ENCODE peak calls at places on chromosome 15, in seven cellular contexts. X is cardiac fibroblast; F is neural crest cell; H is NCI-H1092; Q is activated CD4-positive, alpha-beta T cell treated with anti-CD3 and anti-CD28 coated beads for 24 hours; C is nephron progenitor cell; J is anterior cingulate cortex. K is an unnamed sample.

GRCh38 chr15:78321041-78321570 is 19.0 kb upstream of the CRABP1 start:
- DNase-seq in H (no peak), C (no peak), F (no peak), Q (no peak), X (no peak), J (no peak), K (no peak)

GRCh38 chr15:74780983-74781672 is 752 bp upstream of the CSK start:
- DNase-seq in H (no peak), F (no peak), Q (no peak), X (peak), J (no peak), C (no peak), K (no peak)

GRCh38 chr15:85149460-85150129 is 167.9 kb downstream of the PDE8A start:
- DNase-seq in X (no peak), Q (no peak), J (no peak), F (no peak), H (no peak), C (no peak), K (no peak)

GRCh38 chr15:68888419-68888818 is 41.9 kb upstream of the SPESP1 start:
- DNase-seq in J (no peak), Q (no peak), C (no peak), F (no peak), H (no peak), X (no peak), K (no peak)

GRCh38 chr15:65204236-65204930 is 6.9 kb downstream of the CILP start:
- DNase-seq in X (no peak), H (no peak), F (no peak), J (no peak), Q (no peak), C (no peak), K (no peak)

GRCh38 chr15:77143191-77143590 is 72.3 kb upstream of the TSPAN3 start:
- DNase-seq in X (peak), F (no peak), C (no peak), Q (no peak), J (no peak), H (no peak), K (no peak)

GRCh38 chr15:31367021-31367729 is 40.5 kb downstream of the KLF13 start:
- DNase-seq in Q (no peak), X (no peak), H (no peak), J (no peak), F (no peak), C (no peak), K (no peak)

GRCh38 chr15:92958105-92958504 is 58.0 kb downstream of the CHD2 start:
- DNase-seq in Q (peak), F (no peak), H (no peak), C (no peak), X (peak), J (no peak), K (no peak)

GRCh38 chr15:91982401-91982800 is 128.9 kb downstream of the SLCO3A1 start:
- DNase-seq in Q (no peak), J (no peak), X (no peak), C (no peak), F (no peak), H (no peak), K (no peak)

GRCh38 chr15:57626713-57627440 is 35.2 kb downstream of the MYZAP start:
- DNase-seq in X (no peak), Q (no peak), C (no peak), J (no peak), F (no peak), H (no peak), K (no peak)

GRCh38 chr15:96768435-96768789 is 437.9 kb downstream of the NR2F2 start:
- DNase-seq in F (no peak), X (no peak), J (no peak), Q (no peak), H (no peak), C (no peak), K (no peak)

GRCh38 chr15:25240461-25241021 is 198.3 kb downstream of the UBE3A start:
- DNase-seq in F (no peak), H (no peak), Q (no peak), C (no peak), X (no peak), J (no peak), K (no peak)

GRCh38 chr15:83458396-83458795 is 11.3 kb downstream of the SH3GL3 start:
- DNase-seq in Q (no peak), H (no peak), J (no peak), F (no peak), X (no peak), C (no peak), K (no peak)

GRCh38 chr15:41476416-41477048 is 17.1 kb upstream of the ITPKA start:
- DNase-seq in J (no peak), H (no peak), C (no peak), Q (no peak), F (no peak), X (peak), K (no peak)

GRCh38 chr15:47331796-47332480 is 385.4 kb upstream of the SEMA6D start:
- DNase-seq in X (peak), C (no peak), H (peak), F (no peak), Q (no peak), J (no peak), K (no peak)

GRCh38 chr15:30670056-30670455 is 44.1 kb downstream of the ARHGAP11B start:
- DNase-seq in C (no peak), Q (no peak), F (no peak), H (no peak), X (peak), J (no peak), K (no peak)

GRCh38 chr15:66102563-66103292 is 150.8 kb downstream of the MEGF11 start:
- DNase-seq in J (no peak), F (no peak), C (no peak), H (no peak), Q (no peak), X (no peak), K (no peak)

GRCh38 chr15:37072181-37072580 is 28.2 kb downstream of the MEIS2 start:
- DNase-seq in J (no peak), C (no peak), F (no peak), Q (no peak), H (no peak), X (no peak), K (no peak)

GRCh38 chr15:93366387-93367100 is 277.5 kb upstream of the RGMA start:
- DNase-seq in X (no peak), C (no peak), F (no peak), Q (no peak), H (no peak), J (no peak), K (no peak)

GRCh38 chr15:24786347-24786746 is 110.8 kb downstream of the NPAP1 start:
- DNase-seq in Q (no peak), J (no peak), C (no peak), F (no peak), H (no peak), X (no peak), K (no peak)

GRCh38 chr15:68679961-68680371 is 101.2 kb downstream of the CORO2B start:
- DNase-seq in X (no peak), C (no peak), F (no peak), H (no peak), J (peak), Q (no peak), K (no peak)

GRCh38 chr15:59243622-59244021 is 37.0 kb downstream of the LDHAL6B start:
- DNase-seq in C (no peak), X (no peak), F (no peak), H (no peak), J (no peak), Q (no peak), K (no peak)

GRCh38 chr15:82641129-82641798 is 5.9 kb downstream of the CPEB1 start:
- DNase-seq in X (no peak), J (no peak), H (no peak), C (no peak), F (no peak), Q (no peak), K (no peak)

GRCh38 chr15:89554247-89554646 is 21.0 kb upstream of the TICRR start:
- DNase-seq in J (no peak), F (no peak), Q (no peak), X (no peak), H (no peak), C (no peak), K (no peak)

GRCh38 chr15:22811640-22812039 is 25.2 kb downstream of the NIPA1 start:
- DNase-seq in J (peak), C (peak), H (no peak), F (peak), X (peak), Q (no peak), K (no peak)

GRCh38 chr15:58244546-58244945 is 106.4 kb downstream of the AQP9 start:
- DNase-seq in X (no peak), J (no peak), H (no peak), C (no peak), F (no peak), Q (no peak), K (no peak)

GRCh38 chr15:68315035-68315434 is 37.5 kb downstream of the FEM1B start:
- DNase-seq in X (no peak), J (no peak), Q (no peak), C (no peak), F (no peak), H (no peak), K (no peak)

GRCh38 chr15:29821416-29822099 is 710 bp downstream of the TJP1 start:
- DNase-seq in F (peak), H (peak), J (peak), Q (no peak), X (peak), C (peak), K (peak)

GRCh38 chr15:67613708-67614107 is 71.2 kb downstream of the MAP2K5 start:
- DNase-seq in C (no peak), J (no peak), H (no peak), X (no peak), Q (no peak), F (no peak), K (no peak)

GRCh38 chr15:86611392-86612040 is 531.8 kb downstream of the AGBL1 start:
- DNase-seq in X (no peak), C (no peak), F (no peak), H (no peak), J (no peak), Q (no peak), K (no peak)

GRCh38 chr15:69834756-69835155 is 263.0 kb downstream of the TLE3 start:
- DNase-seq in F (no peak), C (no peak), Q (no peak), J (no peak), H (no peak), X (no peak), K (no peak)

GRCh38 chr15:63559753-63560152 is 37.4 kb upstream of the FBXL22 start:
- DNase-seq in X (no peak), F (no peak), H (no peak), J (no peak), C (no peak), Q (no peak), K (no peak)

GRCh38 chr15:64112904-64113303 is 17.1 kb downstream of the SNX1 start:
- DNase-seq in F (no peak), X (peak), H (no peak), J (no peak), C (no peak), Q (no peak), K (no peak)

GRCh38 chr15:39692464-39693327 is 89.9 kb downstream of the FSIP1 start:
- DNase-seq in Q (no peak), H (peak), X (no peak), F (peak), C (peak), J (peak), K (peak)

GRCh38 chr15:70863450-70864218 is 9.7 kb upstream of the LARP6 start:
- DNase-seq in Q (no peak), F (no peak), C (no peak), H (no peak), J (no peak), X (peak), K (no peak)

GRCh38 chr15:98648654-98649537 is 557 bp downstream of the IGF1R start:
- DNase-seq in Q (peak), C (peak), X (peak), J (peak), H (no peak), F (peak), K (no peak)

GRCh38 chr15:79458491-79458890 is 26.4 kb downstream of the MINAR1 start:
- DNase-seq in H (no peak), C (no peak), F (no peak), Q (no peak), X (no peak), J (no peak), K (no peak)

K was measured in NCI-H2227 treated with DMSO at 0.1 percent for 48 hours.